ENCODE peak calls at places on chromosomes 5 and 9, in seven cellular contexts. V is ovary, G is H1, M is tibial nerve, Z is H54, Q is spleen, F is A549. J is an unnamed sample.

GRCh38 chr5:164617290-164617689 is 1111.9 kb downstream of the MAT2B start:
- DNase-seq in Z (no peak), G (no peak), F (no peak), Q (no peak), M (no peak), V (no peak), J (no peak)

GRCh38 chr9:13485068-13485596 is 205.6 kb upstream of the MPDZ start:
- DNase-seq in G (no peak), V (peak), Q (no peak), M (peak), F (no peak), Z (no peak), J (no peak)

GRCh38 chr9:6873862-6874261 is 116.1 kb downstream of the KDM4C start:
- DNase-seq in Q (no peak), V (no peak), M (no peak), Z (no peak), G (no peak), F (no peak), J (no peak)

GRCh38 chr9:127175319-127175715 is 52.9 kb upstream of the ANGPTL2 start:
- DNase-seq in Q (no peak), M (no peak), V (peak), F (no peak), Z (no peak), G (no peak), J (peak)

GRCh38 chr9:34419716-34420504 is 38.5 kb downstream of the FAM219A start:
- DNase-seq in V (no peak), M (no peak), Z (no peak), G (no peak), F (no peak), Q (no peak), J (no peak)

GRCh38 chr9:130197888-130198287 is 25.7 kb downstream of the NCS1 start:
- DNase-seq in V (no peak), Q (no peak), M (no peak), G (no peak), F (no peak), Z (no peak), J (no peak)

GRCh38 chr9:93258419-93258817 is 74.5 kb downstream of the WNK2 start:
- DNase-seq in G (no peak), M (no peak), F (no peak), V (no peak), Z (no peak), Q (peak), J (no peak)

GRCh38 chr5:685262-686171 is 7.6 kb downstream of the TPPP start:
- DNase-seq in M (no peak), V (peak), Z (no peak), G (no peak), Q (peak), F (no peak), J (no peak)

GRCh38 chr9:13358128-13358527 is 78.6 kb upstream of the MPDZ start:
- DNase-seq in Q (no peak), M (no peak), G (no peak), Z (no peak), F (no peak), V (no peak), J (no peak)

GRCh38 chr5:181181650-181182565 is 23.1 kb downstream of the TRIM7 start:
- DNase-seq in V (no peak), Q (peak), M (no peak), Z (peak), F (no peak), G (no peak), J (no peak)

GRCh38 chr5:20974423-20974822 is 986.4 kb upstream of the CDH18 start:
- DNase-seq in Q (no peak), F (no peak), V (no peak), G (no peak), M (no peak), Z (no peak), J (no peak)

GRCh38 chr5:139378101-139378825 is 4.8 kb downstream of the SLC23A1 start:
- DNase-seq in Q (peak), F (no peak), M (no peak), G (no peak), V (peak), Z (no peak), J (peak)

GRCh38 chr9:129879991-129880653 is 44.9 kb downstream of the USP20 start:
- DNase-seq in Q (peak), M (no peak), Z (no peak), G (no peak), V (no peak), F (no peak), J (no peak)

GRCh38 chr5:79357401-79357800 is 121.5 kb downstream of the JMY start:
- DNase-seq in F (no peak), Z (no peak), V (no peak), G (no peak), M (no peak), Q (no peak), J (no peak)

GRCh38 chr9:72871685-72872084 is 81.2 kb downstream of the ALDH1A1 start:
- DNase-seq in F (no peak), M (no peak), V (no peak), Q (no peak), G (no peak), Z (no peak), J (no peak)

GRCh38 chr5:140037012-140037411 is 6.1 kb downstream of the NRG2 start:
- DNase-seq in G (no peak), Z (no peak), M (no peak), Q (no peak), F (no peak), V (no peak), J (no peak)

GRCh38 chr5:5179597-5179996 is 39.5 kb downstream of the ADAMTS16 start:
- DNase-seq in M (no peak), G (peak), F (no peak), Z (no peak), V (no peak), Q (no peak), J (no peak)

GRCh38 chr9:76756273-76756650 is 8.0 kb upstream of the PCA3 start:
- DNase-seq in G (peak), Q (no peak), V (no peak), Z (peak), F (peak), M (no peak), J (no peak)

GRCh38 chr5:10288600-10289213 is 19.0 kb downstream of the CMBL start:
- DNase-seq in G (no peak), M (peak), F (no peak), V (no peak), Z (no peak), Q (peak), J (peak)

GRCh38 chr5:7330141-7330712 is 65.7 kb upstream of the ADCY2 start:
- DNase-seq in F (no peak), Z (no peak), V (no peak), M (no peak), G (no peak), Q (no peak), J (no peak)

GRCh38 chr5:93117753-93118531 is 463.1 kb downstream of the NR2F1-AS1 start:
- DNase-seq in V (no peak), M (no peak), Z (no peak), Q (no peak), G (no peak), F (no peak), J (no peak)

GRCh38 chr5:17860660-17861315 is 226.5 kb downstream of the TAF11L14 start:
- DNase-seq in F (peak), Z (no peak), G (no peak), V (no peak), Q (no peak), M (no peak), J (no peak)

GRCh38 chr9:133589454-133590227 is 19.5 kb downstream of the FAM163B start:
- DNase-seq in Q (no peak), M (no peak), Z (peak), G (peak), F (no peak), V (no peak), J (no peak)

GRCh38 chr9:92947268-92948031 is at the start of gene FGD3:
- DNase-seq in Q (no peak), M (no peak), G (no peak), Z (no peak), F (peak), V (no peak), J (no peak)

GRCh38 chr5:27868292-27868691 is 829.9 kb upstream of the CDH9 start:
- DNase-seq in Z (no peak), M (no peak), Q (no peak), F (no peak), G (no peak), V (no peak), J (no peak)

GRCh38 chr9:70510157-70510770 is 95.8 kb upstream of the KLF9 start:
- DNase-seq in V (no peak), Q (peak), M (no peak), Z (peak), F (peak), G (peak), J (no peak)

GRCh38 chr5:107919969-107920368 is 249.2 kb upstream of the EFNA5 start:
- DNase-seq in F (no peak), M (no peak), V (no peak), G (no peak), Z (no peak), Q (no peak), J (no peak)

GRCh38 chr5:134995850-134996402 is 28.2 kb downstream of the CATSPER3 start:
- DNase-seq in F (no peak), G (no peak), M (no peak), Z (no peak), Q (no peak), V (no peak), J (no peak)

GRCh38 chr9:89408628-89409101 is 89.2 kb downstream of the SEMA4D start:
- DNase-seq in V (no peak), Q (peak), M (no peak), Z (no peak), G (no peak), F (no peak), J (no peak)

GRCh38 chr9:104260004-104260403 is 165.9 kb downstream of the SMC2 start:
- DNase-seq in V (no peak), F (no peak), Z (no peak), G (no peak), M (no peak), Q (no peak), J (no peak)

GRCh38 chr5:102809033-102809432 is 53.9 kb downstream of the PAM start:
- DNase-seq in G (no peak), V (no peak), F (no peak), Z (no peak), M (no peak), Q (no peak), J (no peak)

GRCh38 chr5:149636861-149637246 is 55.6 kb downstream of the ARHGEF37 start:
- DNase-seq in V (peak), Q (no peak), F (peak), M (no peak), G (peak), Z (peak), J (no peak)

GRCh38 chr5:66041612-66042011 is 102.5 kb upstream of the SREK1 start:
- DNase-seq in V (no peak), G (no peak), M (no peak), Q (no peak), F (no peak), Z (no peak), J (no peak)

GRCh38 chr5:133531178-133531577 is 81.2 kb downstream of the FSTL4 start:
- DNase-seq in M (no peak), Z (no peak), F (no peak), V (no peak), Q (no peak), G (no peak), J (no peak)

GRCh38 chr9:81268048-81268447 is 421.3 kb downstream of the TLE1 start:
- DNase-seq in Z (no peak), M (no peak), F (no peak), G (no peak), V (no peak), Q (no peak), J (no peak)

GRCh38 chr9:78044189-78044588 is 12.6 kb upstream of the GNAQ start:
- DNase-seq in F (no peak), G (no peak), M (no peak), Z (no peak), V (no peak), Q (no peak), J (no peak)

GRCh38 chr9:77864096-77864889 is 167.3 kb downstream of the GNAQ start:
- DNase-seq in M (no peak), F (no peak), Z (no peak), Q (no peak), G (no peak), V (no peak), J (no peak)

GRCh38 chr9:68999393-69000105 is 14.4 kb downstream of the PRKACG start:
- DNase-seq in G (peak), M (no peak), F (peak), Z (peak), V (peak), Q (peak), J (no peak)

GRCh38 chr5:59040007-59040803 is 457.3 kb downstream of the RAB3C start:
- DNase-seq in V (no peak), Z (no peak), Q (no peak), M (no peak), F (no peak), G (no peak), J (no peak)

DNA sequence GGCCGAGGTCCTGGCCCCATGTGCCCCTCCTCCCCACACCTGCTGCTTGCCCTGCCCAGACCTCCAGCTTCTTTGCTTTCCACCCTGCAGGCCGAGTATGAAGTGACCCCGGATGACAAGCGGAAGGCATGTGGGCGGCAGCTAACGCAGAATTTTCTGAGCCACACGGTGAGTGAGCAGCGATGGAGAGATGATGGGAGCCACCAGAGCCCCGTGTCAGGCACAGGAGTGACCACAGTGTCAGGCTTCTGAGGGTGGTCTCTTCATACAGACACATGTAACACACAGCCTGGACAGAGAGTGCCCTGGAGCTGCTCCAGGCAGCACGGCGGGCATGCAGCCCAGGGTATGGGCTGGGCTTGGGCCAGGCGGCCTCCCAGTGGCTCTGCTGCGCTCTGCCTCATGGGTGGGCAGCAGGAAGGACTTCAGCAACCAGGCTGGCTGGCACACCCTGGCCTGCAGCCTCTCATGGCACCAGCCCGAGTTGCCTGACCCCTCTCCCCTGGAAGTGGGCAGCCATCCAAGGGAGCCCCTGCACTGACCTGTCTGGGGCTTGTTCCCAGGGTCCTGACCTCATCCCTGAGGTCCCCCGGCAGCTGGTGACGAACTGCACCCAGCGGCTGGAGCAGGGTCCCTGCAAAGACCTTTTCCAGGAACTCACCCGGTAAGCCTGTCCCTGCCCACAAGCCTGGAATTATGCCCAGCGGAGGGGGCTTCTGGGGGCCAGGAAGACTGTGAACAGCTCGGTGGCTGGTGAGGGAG is 5.8 kb downstream of the GRK6 start:
- DNase-seq in Q (peak), F (no peak), G (no peak), V (peak), Z (no peak), M (no peak), J (no peak)
- TF ChIP-seq POLR2A in Q (no peak), F (no peak), G (no peak), V (no peak), Z (no peak), M (no peak), J (no peak)

DNA sequence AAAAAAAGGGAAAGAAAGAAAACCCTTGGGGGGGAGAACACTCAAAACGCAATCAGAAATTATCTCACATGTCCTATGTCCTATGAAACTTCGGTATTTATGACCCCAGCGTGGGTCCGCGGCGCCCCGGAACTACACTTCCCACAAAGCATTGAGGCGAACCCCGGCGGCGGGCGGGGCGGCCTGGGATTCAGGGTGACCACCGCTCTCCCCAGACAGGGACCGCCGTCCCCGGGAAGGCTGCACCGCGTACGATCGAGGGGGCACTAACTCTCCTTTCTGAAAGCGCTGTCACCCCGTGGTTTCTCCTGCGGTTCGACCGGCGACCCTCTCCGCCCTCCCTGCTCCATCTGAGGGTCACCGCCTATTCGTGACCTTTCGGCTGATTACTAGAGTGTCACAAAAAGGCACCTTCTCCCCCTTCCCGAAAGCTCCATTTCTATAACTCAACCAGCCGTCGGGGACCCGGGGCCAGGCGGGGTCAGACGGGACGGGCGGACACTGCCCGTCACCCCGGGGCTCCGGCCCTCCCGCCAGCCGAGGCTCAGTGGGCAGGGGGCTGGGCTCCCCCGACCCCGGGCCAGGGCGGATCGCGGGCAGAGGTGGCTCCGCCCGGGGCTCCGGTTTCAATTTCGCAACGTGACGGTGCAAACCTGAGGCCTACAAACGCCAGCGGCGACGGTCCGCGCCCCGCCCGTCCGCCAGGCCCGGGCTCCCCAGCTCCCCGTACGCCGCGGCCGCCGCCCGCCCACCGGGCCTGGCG is 1.3 kb downstream of the ECPAS start:
- DNase-seq in G (no peak), M (peak), V (peak), Q (peak), F (peak), Z (peak), J (peak)
- TF ChIP-seq POLR2A in G (peak), M (peak), V (peak), Q (peak), F (no peak), Z (peak), J (peak)

DNA sequence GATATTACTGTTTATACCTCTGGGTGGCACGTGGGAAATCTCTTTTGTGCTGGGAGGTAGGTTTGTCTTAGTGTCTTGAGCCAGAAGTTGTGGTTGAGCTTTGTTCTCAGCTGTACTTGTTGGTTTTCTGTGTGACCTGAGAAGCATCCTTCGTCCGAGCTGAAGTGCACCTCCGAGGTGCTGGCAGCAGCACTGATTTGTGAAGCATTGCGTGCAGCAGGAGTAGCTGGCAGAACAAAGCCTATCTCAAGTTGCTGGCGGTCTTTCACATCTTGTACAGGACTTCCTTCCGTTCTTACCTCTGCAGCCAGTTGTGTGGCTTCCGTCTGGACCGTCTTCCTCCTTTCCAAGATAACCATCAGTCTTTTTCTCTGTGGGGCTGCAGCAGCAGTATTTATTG is 4.3 kb downstream of the PRRC2B start:
- DNase-seq in V (no peak), G (no peak), Z (no peak), F (no peak), Q (peak), M (no peak), J (no peak)
- TF ChIP-seq POLR2A in V (no peak), G (no peak), Z (no peak), F (no peak), Q (no peak), M (no peak), J (no peak)

DNA sequence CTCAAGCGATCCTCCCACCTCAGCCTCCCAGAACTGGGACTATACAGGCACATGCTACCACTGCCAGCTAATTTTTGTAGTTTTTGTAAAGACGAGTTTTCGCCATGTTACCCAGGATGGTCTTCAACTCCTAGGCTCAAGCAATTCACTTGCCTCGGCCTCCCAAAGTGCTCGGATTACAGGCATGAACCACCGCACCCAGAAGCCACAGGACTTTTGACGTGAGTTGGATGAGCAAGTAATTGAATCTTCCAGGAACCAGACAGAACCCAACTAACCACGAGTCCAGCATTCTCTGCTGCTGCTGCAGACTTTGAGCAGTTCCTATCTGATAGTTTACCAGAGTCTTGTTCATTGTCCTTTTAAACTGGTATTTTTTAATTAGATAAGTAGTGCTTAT is 9.6 kb upstream of the ATP6V0E1 start:
- DNase-seq in F (no peak), M (no peak), Z (no peak), Q (no peak), V (no peak), G (no peak), J (no peak)
- TF ChIP-seq POLR2A in F (no peak), M (no peak), Z (no peak), Q (no peak), V (no peak), G (no peak), J (no peak)

GRCh38 chr9:131438190-131438589 is 44.3 kb downstream of the PRRC2B start:
- DNase-seq in M (no peak), F (no peak), Q (no peak), Z (no peak), V (no peak), G (no peak), J (no peak)
- TF ChIP-seq POLR2A in M (no peak), F (no peak), Q (no peak), Z (no peak), V (no peak), G (no peak), J (no peak)

DNA sequence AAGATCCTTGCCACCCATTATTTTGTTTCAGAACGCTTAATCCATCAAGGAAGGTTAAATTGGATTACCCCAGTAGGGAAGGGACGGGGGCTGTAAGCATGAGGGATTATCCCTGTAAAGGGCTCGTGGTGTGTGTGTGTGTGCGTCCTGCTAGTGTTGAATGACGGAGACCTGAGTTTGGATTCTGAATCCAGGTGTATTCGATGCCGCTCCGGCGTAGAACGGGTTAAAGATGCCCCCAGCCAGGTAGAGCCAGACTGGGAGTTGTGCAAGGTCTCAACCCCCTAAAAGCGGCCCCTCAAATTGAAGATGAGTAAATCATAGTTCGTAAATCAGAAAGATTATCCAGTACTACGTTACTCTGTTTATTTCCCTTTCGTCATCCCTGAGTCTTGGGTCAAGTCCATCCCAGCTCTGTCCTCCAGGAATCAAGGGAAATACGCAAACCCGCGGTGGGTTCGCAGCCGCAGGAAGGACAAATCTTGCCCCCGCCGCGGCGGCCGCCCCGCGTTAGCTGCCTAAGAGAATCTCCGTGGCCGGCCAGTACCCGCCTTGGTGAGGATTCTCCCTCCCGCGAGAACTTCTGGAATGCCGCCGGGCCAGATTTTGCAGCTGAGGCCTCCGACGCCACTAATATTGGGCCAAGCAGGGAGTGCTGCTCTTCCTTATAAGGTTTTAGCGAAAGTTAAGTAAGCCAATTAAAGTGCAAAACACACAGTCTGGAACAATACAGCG is 586 bp upstream of the MTAP start:
- DNase-seq in G (no peak), Q (peak), M (peak), V (peak), Z (no peak), F (peak), J (peak)
- TF ChIP-seq POLR2A in G (peak), Q (no peak), M (no peak), V (no peak), Z (no peak), F (no peak), J (peak)

J was measured in breast epithelium.